ENCODE peak calls at places on chromosomes 4 and X, in eight cellular contexts. Z, G, N, K, Q, Y, O and C are unnamed samples.

GRCh38 chr4:81455895-81456294 is 15.8 kb downstream of the RASGEF1B start:
- DNase-seq in Y (no peak), N (no peak), Z (no peak), O (no peak), Q (no peak), K (no peak), G (no peak), C (no peak)

GRCh38 chrX:19557816-19558215 is 42.5 kb upstream of the MAP3K15 start:
- DNase-seq in K (no peak), O (peak), Q (no peak), Z (no peak), Y (no peak), G (no peak), N (no peak), C (no peak)

GRCh38 chrX:102746134-102746584 is 25.6 kb downstream of the GPRASP3 start:
- DNase-seq in Y (peak), N (peak), O (peak), Z (peak), G (no peak), K (peak), Q (no peak), C (no peak)

GRCh38 chrX:65932173-65933084 is 107.5 kb downstream of the VSIG4 start:
- DNase-seq in Z (no peak), O (no peak), G (peak), K (no peak), Q (no peak), N (no peak), Y (no peak), C (no peak)

GRCh38 chr4:152929888-152930287 is 6.2 kb upstream of the FHDC1 start:
- DNase-seq in Z (no peak), K (no peak), Q (peak), O (no peak), Y (no peak), G (no peak), N (no peak), C (no peak)

GRCh38 chr4:1583051-1583785 is 100.9 kb downstream of the FAM53A start:
- DNase-seq in K (no peak), O (no peak), G (no peak), Z (no peak), N (no peak), Y (no peak), Q (no peak), C (no peak)

GRCh38 chr4:21005647-21006046 is 305.4 kb downstream of the PACRGL start:
- DNase-seq in Q (no peak), O (no peak), N (no peak), K (no peak), G (no peak), Y (no peak), Z (no peak), C (no peak)

GRCh38 chr4:5884804-5885203 is 8.1 kb downstream of the CRMP1 start:
- DNase-seq in Z (no peak), O (no peak), Y (no peak), G (no peak), K (no peak), N (no peak), Q (no peak), C (no peak)

GRCh38 chrX:71917621-71918341 is 7.1 kb downstream of the NHSL2 start:
- DNase-seq in N (no peak), Z (no peak), Y (no peak), G (no peak), O (peak), Q (no peak), K (no peak), C (no peak)

GRCh38 chr4:1855334-1856070 is 454 bp downstream of the LETM1 start:
- DNase-seq in O (no peak), Y (peak), G (no peak), K (no peak), Q (peak), Z (peak), N (peak), C (no peak)

GRCh38 chr4:77047037-77047436 is 28.8 kb downstream of the CCNI start:
- DNase-seq in O (peak), G (peak), Z (no peak), K (no peak), Q (peak), N (no peak), Y (no peak), C (no peak)

GRCh38 chr4:124028172-124028571 is 631.6 kb downstream of the SPRY1 start:
- DNase-seq in Q (no peak), K (no peak), N (no peak), Y (no peak), Z (no peak), G (no peak), O (peak), C (no peak)

GRCh38 chr4:174156239-174156826 is 127.1 kb downstream of the FBXO8 start:
- DNase-seq in K (no peak), Y (no peak), O (peak), N (no peak), Q (peak), Z (no peak), G (peak), C (no peak)

GRCh38 chr4:93828830-93829530 is 427 bp downstream of the ATOH1 start:
- DNase-seq in Q (peak), G (no peak), Y (no peak), N (peak), K (no peak), Z (peak), O (peak), C (no peak)

GRCh38 chr4:35252866-35253265 is 991.4 kb downstream of the ARAP2 start:
- DNase-seq in Y (no peak), Q (no peak), Z (no peak), N (no peak), G (no peak), O (peak), K (no peak), C (no peak)

GRCh38 chrX:69506617-69507499 is 2.7 kb downstream of the NALF2 start:
- DNase-seq in G (no peak), Z (no peak), O (no peak), Y (no peak), N (no peak), Q (no peak), K (no peak), C (no peak)

GRCh38 chr4:16661813-16662212 is 236.6 kb downstream of the LDB2 start:
- DNase-seq in N (no peak), O (peak), K (no peak), Y (no peak), G (no peak), Z (no peak), Q (no peak), C (no peak)

GRCh38 chr4:59094505-59094904 is 1984.3 kb upstream of the IGFBP7 start:
- DNase-seq in Z (no peak), N (no peak), K (no peak), Q (no peak), G (no peak), Y (no peak), O (no peak), C (no peak)

GRCh38 chrX:65690057-65690855 is 22.8 kb downstream of the MSN start:
- DNase-seq in Y (peak), N (peak), Z (no peak), O (peak), G (no peak), K (peak), Q (no peak), C (no peak)

GRCh38 chr4:17336524-17336941 is 175.4 kb downstream of the QDPR start:
- DNase-seq in Q (peak), K (peak), G (peak), O (peak), Y (no peak), N (peak), Z (peak), C (no peak)

GRCh38 chr4:175946472-175947116 is 119.0 kb upstream of the WDR17 start:
- DNase-seq in K (no peak), Y (no peak), O (peak), Q (peak), N (no peak), G (no peak), Z (no peak), C (no peak)

GRCh38 chrX:12240491-12240890 is 102.2 kb downstream of the FRMPD4 start:
- DNase-seq in O (no peak), Y (no peak), G (no peak), K (no peak), N (no peak), Z (no peak), Q (no peak), C (no peak)

GRCh38 chrX:53403535-53403934 is 18.9 kb downstream of the SMC1A start:
- DNase-seq in O (no peak), Z (no peak), Y (no peak), N (no peak), G (no peak), Q (no peak), K (no peak), C (no peak)

GRCh38 chrX:53395605-53396298 is 26.7 kb downstream of the SMC1A start:
- DNase-seq in Z (no peak), G (no peak), N (no peak), O (no peak), Y (no peak), K (no peak), Q (no peak), C (no peak)

DNA sequence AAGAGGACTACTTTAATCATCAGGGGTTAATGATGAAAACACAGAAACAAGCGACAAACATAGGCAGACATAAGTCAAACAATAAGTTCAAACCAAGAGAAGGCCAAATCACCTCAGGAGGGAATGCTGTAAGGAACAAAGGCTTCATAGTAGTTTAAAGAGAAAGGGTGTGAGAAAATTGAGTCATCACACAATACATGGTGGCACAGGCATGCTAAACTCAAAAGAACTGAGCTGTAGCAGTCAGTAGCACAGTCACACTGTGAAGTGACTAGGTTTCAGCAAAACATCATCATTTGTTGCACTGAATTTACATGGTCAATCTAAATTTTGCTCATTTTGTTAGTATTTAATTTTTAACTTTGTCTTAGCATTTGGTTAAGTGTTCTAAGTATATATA is 24.2 kb downstream of the SMC1A start:
- DNase-seq in K (no peak), Y (no peak), G (no peak), N (no peak), O (no peak), Z (no peak), Q (no peak), C (no peak)
- TF ChIP-seq CTCF in K (no peak), Y (no peak), G (no peak), N (no peak), O (no peak), Z (no peak), Q (no peak), C (no peak)

GRCh38 chr4:29081230-29081955 is 1638.8 kb upstream of the PCDH7 start:
- DNase-seq in Q (no peak), Y (no peak), Z (no peak), G (no peak), O (peak), K (no peak), N (no peak), C (no peak)
- TF ChIP-seq CTCF in Q (peak), Y (no peak), Z (no peak), G (peak), O (peak), K (peak), N (no peak), C (peak)

GRCh38 chrX:22666441-22666840 is 333.3 kb upstream of the DDX53 start:
- DNase-seq in N (peak), O (peak), G (no peak), Y (peak), K (no peak), Q (no peak), Z (no peak), C (no peak)
- TF ChIP-seq CTCF in N (no peak), O (peak), G (no peak), Y (peak), K (no peak), Q (no peak), Z (no peak), C (peak)

GRCh38 chr4:137861682-137862081 is 329.4 kb upstream of the PCDH18 start:
- DNase-seq in N (no peak), K (no peak), G (peak), Z (no peak), Y (no peak), Q (peak), O (no peak), C (peak)
- TF ChIP-seq CTCF in N (no peak), K (peak), G (peak), Z (peak), Y (peak), Q (no peak), O (peak), C (peak)

GRCh38 chr4:116122131-116122530 is 963.2 kb downstream of the TRAM1L1 start:
- DNase-seq in O (peak), Y (no peak), K (no peak), N (no peak), G (peak), Z (no peak), Q (no peak), C (no peak)

DNA sequence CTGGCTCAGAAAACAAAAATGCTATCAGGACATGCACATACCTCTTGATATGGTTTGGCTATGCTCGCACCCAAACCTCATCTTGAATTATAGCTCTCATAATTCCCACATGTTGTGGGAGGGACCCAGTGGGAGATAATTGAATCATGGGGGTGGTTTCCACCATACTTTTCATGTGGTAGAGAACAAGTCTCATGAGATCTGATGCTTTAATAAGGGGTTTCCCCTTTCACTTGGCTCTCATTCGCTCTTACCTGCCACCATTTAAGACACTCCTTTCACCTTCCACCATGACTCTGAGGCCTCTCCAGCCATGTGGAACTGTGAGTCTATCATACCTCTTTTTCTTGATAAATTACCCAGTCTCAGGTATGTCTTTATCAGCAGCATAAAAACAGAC is 958.6 kb downstream of the TRAM1L1 start:
- DNase-seq in Q (no peak), K (no peak), O (no peak), N (no peak), Y (no peak), G (no peak), Z (no peak), C (no peak)
- TF ChIP-seq CTCF in Q (no peak), K (no peak), O (no peak), N (no peak), Y (no peak), G (no peak), Z (no peak), C (no peak)

GRCh38 chrX:153469811-153470410 is 465 bp downstream of the HAUS7 start:
- DNase-seq in N (peak), Q (peak), O (no peak), G (no peak), Z (no peak), Y (peak), K (peak), C (no peak)

GRCh38 chrX:153471663-153472280 is 1.4 kb upstream of the HAUS7 start:
- DNase-seq in N (no peak), K (no peak), Z (no peak), Y (no peak), G (no peak), Q (no peak), O (peak), C (no peak)

GRCh38 chrX:153468008-153468580 is 2.3 kb downstream of the HAUS7 start:
- DNase-seq in Z (no peak), O (no peak), K (no peak), Q (no peak), N (no peak), Y (peak), G (no peak), C (no peak)

GRCh38 chrX:153473126-153473525 is 2.8 kb upstream of the HAUS7 start:
- DNase-seq in G (no peak), K (no peak), N (no peak), Y (no peak), Z (no peak), O (no peak), Q (no peak), C (no peak)

GRCh38 chrX:153470411-153471363 is at the start of gene HAUS7:
- DNase-seq in K (peak), Q (peak), Y (peak), G (peak), Z (peak), O (peak), N (peak), C (peak)
- TF ChIP-seq CTCF in K (peak), Q (peak), Y (peak), G (peak), Z (peak), O (peak), N (peak), C (peak)

GRCh38 chr4:155972098-155972497 is 18.4 kb upstream of the CTSO start:
- DNase-seq in K (no peak), G (no peak), Y (no peak), O (no peak), Q (no peak), Z (no peak), N (no peak), C (no peak)

GRCh38 chr4:155973639-155974475 is 20.2 kb upstream of the CTSO start:
- DNase-seq in N (no peak), K (no peak), Q (no peak), Z (no peak), G (peak), O (peak), Y (no peak), C (no peak)

GRCh38 chr4:155978810-155979209 is 25.1 kb upstream of the CTSO start:
- DNase-seq in Y (no peak), O (no peak), Z (no peak), K (no peak), G (no peak), Q (no peak), N (no peak), C (no peak)

GRCh38 chr4:155974957-155975356 is 21.3 kb upstream of the CTSO start:
- DNase-seq in O (peak), K (no peak), Q (no peak), G (no peak), Y (no peak), N (no peak), Z (no peak), C (no peak)

GRCh38 chr4:155974476-155974749 is 20.7 kb upstream of the CTSO start:
- DNase-seq in N (no peak), Q (peak), Z (no peak), K (no peak), O (no peak), G (no peak), Y (no peak), C (no peak)
- TF ChIP-seq CTCF in N (no peak), Q (no peak), Z (no peak), K (no peak), O (no peak), G (no peak), Y (no peak), C (no peak)

GRCh38 chr4:41751325-41752061 is 3.0 kb upstream of the PHOX2B start:
- DNase-seq in Q (no peak), K (no peak), Z (no peak), Y (no peak), G (no peak), N (no peak), O (no peak), C (no peak)
- TF ChIP-seq CTCF in Q (no peak), K (peak), Z (no peak), Y (no peak), G (peak), N (no peak), O (no peak), C (no peak)

DNA sequence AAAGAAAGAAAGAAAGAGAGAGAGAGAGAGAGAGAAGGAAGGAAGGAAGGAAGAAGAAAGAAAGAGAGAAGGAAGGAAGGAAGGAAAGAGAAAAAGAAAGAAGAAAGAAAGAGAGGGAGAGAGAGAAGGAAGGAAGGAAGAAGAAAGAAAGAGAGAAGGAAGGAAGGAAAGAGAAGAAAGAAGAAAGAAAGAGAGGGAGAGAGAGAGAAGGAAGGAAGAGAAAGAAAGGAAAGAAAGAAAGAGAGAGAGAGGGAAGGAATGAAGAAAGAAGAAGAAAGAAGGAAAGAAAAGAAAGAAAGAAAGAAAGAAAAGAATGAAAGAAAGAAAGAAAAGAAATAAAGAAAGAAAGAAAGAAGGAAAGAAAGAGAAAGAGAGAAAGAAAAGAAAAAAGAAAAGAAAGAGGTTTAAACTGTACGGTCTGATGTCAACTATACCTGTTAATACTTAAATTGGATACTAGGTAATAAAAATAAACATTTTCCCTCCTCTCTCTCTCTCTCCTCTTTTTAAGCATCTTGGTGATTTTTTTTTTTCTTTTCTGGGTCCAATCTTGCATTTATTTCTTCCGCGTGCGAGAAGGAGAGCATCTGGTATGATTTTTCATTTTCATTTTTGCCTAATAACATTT is 93.8 kb downstream of the CRLF2 start:
- DNase-seq in O (no peak), Q (peak), Y (no peak), N (no peak), Z (no peak), K (no peak), G (no peak), C (no peak)
- TF ChIP-seq CTCF in O (no peak), Q (no peak), Y (no peak), N (no peak), Z (no peak), K (no peak), G (no peak), C (no peak)

DNA sequence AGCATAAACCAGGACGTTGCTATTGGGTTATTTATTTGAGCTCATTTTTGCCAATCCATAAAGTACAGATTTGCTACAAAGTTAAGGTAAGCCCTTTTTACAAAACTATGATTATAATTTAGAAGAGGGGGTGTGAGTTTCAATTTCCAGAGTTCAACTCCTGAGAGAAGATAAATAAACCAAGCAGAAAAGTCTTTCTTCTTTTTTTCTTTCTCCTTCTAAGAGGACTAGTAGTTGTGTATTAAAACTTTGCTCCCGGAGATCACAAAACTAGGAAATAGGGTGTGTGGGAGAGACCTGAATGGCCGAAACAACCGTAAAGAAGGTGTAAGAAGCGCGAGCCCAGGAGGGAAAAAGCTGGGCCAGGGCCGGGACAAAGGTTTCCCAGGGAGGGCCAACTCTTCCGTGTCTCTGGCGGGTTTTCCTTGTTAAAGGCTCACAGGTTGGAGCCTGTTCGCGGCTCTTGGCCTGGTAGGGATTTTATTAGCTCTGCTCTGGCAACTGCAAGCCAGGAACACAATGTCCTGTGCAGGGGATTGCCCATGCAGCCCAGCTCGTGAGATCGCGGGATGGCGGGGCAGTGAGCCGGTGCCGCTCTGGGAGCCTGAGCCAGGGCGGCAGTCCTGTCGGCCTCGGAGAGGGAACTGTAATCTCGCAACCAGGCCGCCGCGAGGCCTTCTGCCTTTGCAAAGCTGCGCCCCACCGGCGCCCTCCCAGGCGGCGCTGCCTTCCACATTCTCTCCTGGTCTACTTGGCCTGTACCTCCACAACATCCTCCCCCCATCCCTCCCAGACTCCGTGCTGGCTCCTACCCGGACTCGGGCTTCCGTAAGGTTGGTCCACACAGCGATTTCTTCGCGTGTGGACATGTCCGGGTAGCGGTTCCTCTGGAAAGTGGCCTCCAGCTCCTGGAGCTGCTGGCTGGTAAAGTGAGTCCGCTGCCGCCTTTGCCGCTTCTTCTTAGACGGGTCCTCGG is 2.2 kb downstream of the PITX2 start:
- DNase-seq in G (peak), K (no peak), Y (no peak), N (no peak), Z (no peak), O (peak), Q (no peak), C (no peak)
- TF ChIP-seq CTCF in G (peak), K (no peak), Y (no peak), N (no peak), Z (no peak), O (no peak), Q (no peak), C (no peak)